ENCODE peak calls at places on chromosomes 7 and 10, in seven cellular contexts. One of them, this sample, is unnamed.

GRCh38 chr7:152516216-152516615 is 80.4 kb upstream of the KMT2C start:
- DNase-seq in suprapubic skin: no peak
- DNase-seq in Caco-2: no peak
- DNase-seq in CD8-positive, alpha-beta T cell: no peak
- DNase-seq in ovary: no peak
- DNase-seq in mucosa of descending colon: no peak
- DNase-seq in heart left ventricle: no peak
- DNase-seq in this sample: no peak

GRCh38 chr7:101814996-101815825 is 2.2 kb upstream of the CUX1 start:
- DNase-seq in CD8-positive, alpha-beta T cell: peak; percentile 69
- DNase-seq in Caco-2: peak; percentile 58
- DNase-seq in mucosa of descending colon: peak; percentile 70
- DNase-seq in ovary: peak; percentile 59
- DNase-seq in heart left ventricle: peak; percentile 51
- DNase-seq in suprapubic skin: peak; percentile 81
- DNase-seq in this sample: peak; percentile 85

GRCh38 chr7:108280136-108280535 is 150.0 kb upstream of the LAMB4 start:
- DNase-seq in heart left ventricle: no peak
- DNase-seq in Caco-2: no peak
- DNase-seq in suprapubic skin: no peak
- DNase-seq in mucosa of descending colon: no peak
- DNase-seq in ovary: no peak
- DNase-seq in CD8-positive, alpha-beta T cell: no peak
- DNase-seq in this sample: no peak

GRCh38 chr7:155447603-155448002 is 10.3 kb upstream of the EN2 start:
- DNase-seq in suprapubic skin: no peak
- DNase-seq in mucosa of descending colon: no peak
- DNase-seq in CD8-positive, alpha-beta T cell: no peak
- DNase-seq in Caco-2: no peak
- DNase-seq in ovary: no peak
- DNase-seq in heart left ventricle: no peak
- DNase-seq in this sample: no peak

GRCh38 chr10:10500941-10501340 is 516.7 kb upstream of the CELF2 start:
- DNase-seq in CD8-positive, alpha-beta T cell: no peak
- DNase-seq in mucosa of descending colon: no peak
- DNase-seq in Caco-2: no peak
- DNase-seq in heart left ventricle: no peak
- DNase-seq in suprapubic skin: no peak
- DNase-seq in ovary: no peak
- DNase-seq in this sample: no peak

GRCh38 chr7:831596-832291 is 532 bp upstream of the SUN1 start:
- DNase-seq in Caco-2: no peak
- DNase-seq in ovary: no peak
- DNase-seq in suprapubic skin: no peak
- DNase-seq in CD8-positive, alpha-beta T cell: no peak
- DNase-seq in mucosa of descending colon: no peak
- DNase-seq in heart left ventricle: no peak
- DNase-seq in this sample: no peak

GRCh38 chr7:98836811-98837631 is 32.8 kb downstream of the TMEM130 start:
- DNase-seq in heart left ventricle: no peak
- DNase-seq in CD8-positive, alpha-beta T cell: no peak
- DNase-seq in mucosa of descending colon: peak; percentile 43
- DNase-seq in Caco-2: peak; percentile 73
- DNase-seq in ovary: no peak
- DNase-seq in suprapubic skin: no peak
- DNase-seq in this sample: no peak

GRCh38 chr7:146375155-146375554 is 258.6 kb downstream of the CNTNAP2 start:
- DNase-seq in ovary: no peak
- DNase-seq in CD8-positive, alpha-beta T cell: no peak
- DNase-seq in Caco-2: no peak
- DNase-seq in heart left ventricle: no peak
- DNase-seq in suprapubic skin: no peak
- DNase-seq in mucosa of descending colon: no peak
- DNase-seq in this sample: no peak

GRCh38 chr7:131254211-131254610 is 73.5 kb upstream of the MKLN1 start:
- DNase-seq in heart left ventricle: no peak
- DNase-seq in suprapubic skin: no peak
- DNase-seq in mucosa of descending colon: no peak
- DNase-seq in Caco-2: no peak
- DNase-seq in ovary: no peak
- DNase-seq in CD8-positive, alpha-beta T cell: no peak
- DNase-seq in this sample: no peak

GRCh38 chr10:48667960-48668541 is 16.6 kb upstream of the WDFY4 start:
- DNase-seq in heart left ventricle: no peak
- DNase-seq in Caco-2: no peak
- DNase-seq in mucosa of descending colon: no peak
- DNase-seq in ovary: no peak
- DNase-seq in suprapubic skin: no peak
- DNase-seq in CD8-positive, alpha-beta T cell: no peak
- DNase-seq in this sample: no peak

GRCh38 chr10:4647138-4647785 is 178.7 kb upstream of the AKR1E2 start:
- DNase-seq in Caco-2: no peak
- DNase-seq in heart left ventricle: no peak
- DNase-seq in CD8-positive, alpha-beta T cell: no peak
- DNase-seq in mucosa of descending colon: no peak
- DNase-seq in suprapubic skin: no peak
- DNase-seq in ovary: no peak
- DNase-seq in this sample: no peak

GRCh38 chr10:35889226-35889625 is 247.1 kb upstream of the FZD8 start:
- DNase-seq in ovary: no peak
- DNase-seq in suprapubic skin: no peak
- DNase-seq in mucosa of descending colon: peak; percentile 44
- DNase-seq in Caco-2: no peak
- DNase-seq in CD8-positive, alpha-beta T cell: no peak
- DNase-seq in heart left ventricle: no peak
- DNase-seq in this sample: no peak

GRCh38 chr7:68224041-68224534 is 1227.5 kb downstream of the TYW1 start:
- DNase-seq in CD8-positive, alpha-beta T cell: no peak
- DNase-seq in ovary: no peak
- DNase-seq in Caco-2: no peak
- DNase-seq in suprapubic skin: no peak
- DNase-seq in mucosa of descending colon: no peak
- DNase-seq in heart left ventricle: no peak
- DNase-seq in this sample: no peak

GRCh38 chr10:99595770-99596465 is 24.3 kb downstream of the SLC25A28 start:
- DNase-seq in ovary: no peak
- DNase-seq in Caco-2: peak; percentile 46
- DNase-seq in heart left ventricle: no peak
- DNase-seq in CD8-positive, alpha-beta T cell: no peak
- DNase-seq in suprapubic skin: no peak
- DNase-seq in mucosa of descending colon: peak; percentile 35
- DNase-seq in this sample: no peak

GRCh38 chr7:30116771-30117170 is 18.0 kb upstream of the MTURN start:
- DNase-seq in CD8-positive, alpha-beta T cell: no peak
- DNase-seq in Caco-2: no peak
- DNase-seq in suprapubic skin: no peak
- DNase-seq in mucosa of descending colon: no peak
- DNase-seq in heart left ventricle: peak; percentile 47
- DNase-seq in ovary: no peak
- DNase-seq in this sample: peak; percentile 83

GRCh38 chr7:65960351-65961074 is 21.5 kb downstream of the GUSB start:
- DNase-seq in CD8-positive, alpha-beta T cell: no peak
- DNase-seq in Caco-2: no peak
- DNase-seq in suprapubic skin: no peak
- DNase-seq in heart left ventricle: no peak
- DNase-seq in ovary: no peak
- DNase-seq in mucosa of descending colon: no peak
- DNase-seq in this sample: no peak

GRCh38 chr7:17617857-17618651 is 319.6 kb downstream of the AHR start:
- DNase-seq in ovary: no peak
- DNase-seq in heart left ventricle: no peak
- DNase-seq in mucosa of descending colon: no peak
- DNase-seq in suprapubic skin: no peak
- DNase-seq in CD8-positive, alpha-beta T cell: no peak
- DNase-seq in Caco-2: no peak
- DNase-seq in this sample: no peak

GRCh38 chr10:70601775-70602174 is 766 bp downstream of the PRF1 start:
- DNase-seq in suprapubic skin: no peak
- DNase-seq in CD8-positive, alpha-beta T cell: peak; percentile 45
- DNase-seq in mucosa of descending colon: no peak
- DNase-seq in heart left ventricle: no peak
- DNase-seq in ovary: no peak
- DNase-seq in Caco-2: peak; percentile 34
- DNase-seq in this sample: no peak

GRCh38 chr10:76111986-76112825 is 680.8 kb downstream of the LRMDA start:
- DNase-seq in ovary: no peak
- DNase-seq in CD8-positive, alpha-beta T cell: no peak
- DNase-seq in suprapubic skin: no peak
- DNase-seq in Caco-2: peak; percentile 43
- DNase-seq in heart left ventricle: no peak
- DNase-seq in mucosa of descending colon: no peak
- DNase-seq in this sample: no peak

GRCh38 chr7:149097088-149097487 is 6.6 kb upstream of the ZNF786 start:
- DNase-seq in heart left ventricle: no peak
- DNase-seq in suprapubic skin: no peak
- DNase-seq in mucosa of descending colon: no peak
- DNase-seq in CD8-positive, alpha-beta T cell: no peak
- DNase-seq in Caco-2: no peak
- DNase-seq in ovary: no peak
- DNase-seq in this sample: no peak

GRCh38 chr10:85105614-85106013 is 777.2 kb downstream of the CCSER2 start:
- DNase-seq in suprapubic skin: no peak
- DNase-seq in Caco-2: no peak
- DNase-seq in ovary: no peak
- DNase-seq in mucosa of descending colon: no peak
- DNase-seq in CD8-positive, alpha-beta T cell: no peak
- DNase-seq in heart left ventricle: no peak
- DNase-seq in this sample: no peak

GRCh38 chr10:32057041-32057372 is 782 bp upstream of the KIF5B start:
- DNase-seq in CD8-positive, alpha-beta T cell: no peak
- DNase-seq in suprapubic skin: no peak
- DNase-seq in mucosa of descending colon: no peak
- DNase-seq in Caco-2: no peak
- DNase-seq in heart left ventricle: no peak
- DNase-seq in ovary: no peak
- DNase-seq in this sample: no peak

GRCh38 chr10:46541017-46541661 is 15.3 kb downstream of the GPRIN2 start:
- DNase-seq in ovary: no peak
- DNase-seq in CD8-positive, alpha-beta T cell: no peak
- DNase-seq in heart left ventricle: peak; percentile 33
- DNase-seq in Caco-2: peak; percentile 51
- DNase-seq in suprapubic skin: peak; percentile 79
- DNase-seq in mucosa of descending colon: peak; percentile 67
- DNase-seq in this sample: peak; percentile 80

GRCh38 chr7:47529405-47529804 is 52.5 kb downstream of the TNS3 start:
- DNase-seq in suprapubic skin: no peak
- DNase-seq in ovary: no peak
- DNase-seq in mucosa of descending colon: no peak
- DNase-seq in Caco-2: no peak
- DNase-seq in CD8-positive, alpha-beta T cell: no peak
- DNase-seq in heart left ventricle: no peak
- DNase-seq in this sample: peak; percentile 1

GRCh38 chr10:68781613-68782574 is 45.4 kb upstream of the STOX1 start:
- DNase-seq in Caco-2: no peak
- DNase-seq in CD8-positive, alpha-beta T cell: no peak
- DNase-seq in heart left ventricle: no peak
- DNase-seq in mucosa of descending colon: no peak
- DNase-seq in ovary: no peak
- DNase-seq in suprapubic skin: no peak
- DNase-seq in this sample: no peak

GRCh38 chr10:102394801-102395676 is 466 bp upstream of the NFKB2 start:
- DNase-seq in ovary: peak; percentile 88
- DNase-seq in suprapubic skin: peak; percentile 95
- DNase-seq in Caco-2: peak; percentile 87
- DNase-seq in heart left ventricle: peak; percentile 88
- DNase-seq in CD8-positive, alpha-beta T cell: peak; percentile 88
- DNase-seq in mucosa of descending colon: peak; percentile 96
- DNase-seq in this sample: peak; percentile 93
- H3K4me1 ChIP-seq in ovary: peaks cover 11% of the 10 kb centered on the region
- H3K4me1 ChIP-seq in suprapubic skin: peaks cover 52% of the 10 kb centered on the region
- H3K4me1 ChIP-seq in Caco-2: peaks cover 18% of the 10 kb centered on the region
- H3K4me1 ChIP-seq in heart left ventricle: peaks cover 36% of the 10 kb centered on the region
- H3K4me1 ChIP-seq in CD8-positive, alpha-beta T cell: peaks cover 29% of the 10 kb centered on the region
- H3K4me1 ChIP-seq in mucosa of descending colon: peaks cover 22% of the 10 kb centered on the region
- H3K4me1 ChIP-seq in this sample: no peaks in the 10 kb centered on the region

DNA sequence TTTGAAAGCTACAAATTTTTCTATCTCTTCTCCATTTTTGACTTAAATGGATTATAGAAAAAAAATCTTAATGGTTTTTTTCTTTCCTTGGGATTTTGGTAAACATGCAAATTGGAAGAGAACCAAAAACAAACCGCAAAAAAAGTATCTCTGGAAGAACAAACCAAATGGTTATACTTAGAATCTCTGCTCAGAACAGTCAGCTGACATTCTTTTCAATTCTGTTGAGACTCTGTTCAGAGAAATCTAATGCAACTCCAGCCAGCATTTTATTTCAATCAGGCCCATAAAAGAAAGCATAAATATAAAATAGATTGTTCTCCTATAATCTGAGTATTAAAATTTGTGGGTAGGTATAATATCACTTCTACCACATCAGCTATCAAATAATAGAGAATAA is 267.6 kb upstream of the NPVF start:
- DNase-seq in mucosa of descending colon: no peak
- DNase-seq in Caco-2: no peak
- DNase-seq in heart left ventricle: no peak
- DNase-seq in ovary: no peak
- DNase-seq in suprapubic skin: no peak
- DNase-seq in CD8-positive, alpha-beta T cell: no peak
- DNase-seq in this sample: no peak
- H3K4me3 ChIP-seq in mucosa of descending colon: no peak overlapping the region
- H3K4me3 ChIP-seq in Caco-2: no peak overlapping the region
- H3K4me3 ChIP-seq in heart left ventricle: no peak overlapping the region
- H3K4me3 ChIP-seq in ovary: no peak overlapping the region
- H3K4me3 ChIP-seq in suprapubic skin: no peak overlapping the region
- H3K4me3 ChIP-seq in CD8-positive, alpha-beta T cell: no peak overlapping the region
- H3K4me3 ChIP-seq in this sample: no peak overlapping the region

GRCh38 chr7:117405519-117405918 is 21.8 kb downstream of the ASZ1 start:
- DNase-seq in heart left ventricle: no peak
- DNase-seq in suprapubic skin: no peak
- DNase-seq in Caco-2: no peak
- DNase-seq in CD8-positive, alpha-beta T cell: no peak
- DNase-seq in mucosa of descending colon: no peak
- DNase-seq in ovary: no peak
- DNase-seq in this sample: no peak
- H3K4me1 ChIP-seq in heart left ventricle: no peaks in the 10 kb centered on the region
- H3K4me1 ChIP-seq in suprapubic skin: no peaks in the 10 kb centered on the region
- H3K4me1 ChIP-seq in Caco-2: peaks cover 11% of the 10 kb centered on the region
- H3K4me1 ChIP-seq in CD8-positive, alpha-beta T cell: no peaks in the 10 kb centered on the region
- H3K4me1 ChIP-seq in mucosa of descending colon: no peaks in the 10 kb centered on the region
- H3K4me1 ChIP-seq in ovary: no peaks in the 10 kb centered on the region
- H3K4me1 ChIP-seq in this sample: no peaks in the 10 kb centered on the region

GRCh38 chr7:140018125-140019043 is 44.4 kb downstream of the PARP12 start:
- DNase-seq in Caco-2: peak; percentile 26
- DNase-seq in ovary: no peak
- DNase-seq in mucosa of descending colon: no peak
- DNase-seq in heart left ventricle: no peak
- DNase-seq in suprapubic skin: peak; percentile 45
- DNase-seq in CD8-positive, alpha-beta T cell: no peak
- DNase-seq in this sample: no peak
- H3K4me3 ChIP-seq in Caco-2: no peak overlapping the region
- H3K4me3 ChIP-seq in ovary: no peak overlapping the region
- H3K4me3 ChIP-seq in mucosa of descending colon: no peak overlapping the region
- H3K4me3 ChIP-seq in heart left ventricle: no peak overlapping the region
- H3K4me3 ChIP-seq in suprapubic skin: no peak overlapping the region
- H3K4me3 ChIP-seq in CD8-positive, alpha-beta T cell: no peak overlapping the region
- H3K4me3 ChIP-seq in this sample: no peak overlapping the region